ENCODE peak calls at places on chromosome 4, in nine cellular contexts. Q is astrocyte of the spinal cord, I is PC-3, Z is SK-N-SH, V is psoas muscle, M is breast epithelium, X is RWPE1, F is esophagus muscularis mucosa, D is osteocyte. Y is an unnamed sample.

GRCh38 chr4:37990731-37991130 is 30.5 kb downstream of the PTTG2 start:
- DNase-seq in V (no peak), Z (no peak), Q (no peak), M (no peak), X (no peak), D (no peak), F (no peak), I (no peak), Y (no peak)

GRCh38 chr4:73815145-73815544 is 21.3 kb upstream of the CXCL6 start:
- DNase-seq in V (no peak), F (no peak), Q (peak), D (no peak), I (peak), X (no peak), M (no peak), Z (no peak), Y (no peak)

GRCh38 chr4:179372242-179372641 is 1930.0 kb upstream of the AGA start:
- DNase-seq in F (no peak), V (no peak), Q (peak), I (no peak), M (no peak), D (no peak), Z (no peak), X (no peak), Y (no peak)

GRCh38 chr4:82785248-82786003 is 13.2 kb downstream of the SCD5 start:
- DNase-seq in D (no peak), Z (no peak), X (peak), F (no peak), I (peak), Q (peak), V (no peak), M (no peak), Y (no peak)

GRCh38 chr4:54440394-54441223 is 211.5 kb downstream of the PDGFRA start:
- DNase-seq in I (peak), F (no peak), M (no peak), Z (peak), D (no peak), Q (peak), X (peak), V (no peak), Y (peak)

GRCh38 chr4:134057356-134057755 is 144.2 kb downstream of the PABPC4L start:
- DNase-seq in V (no peak), X (peak), Q (no peak), M (no peak), I (no peak), F (no peak), D (no peak), Z (no peak), Y (no peak)

GRCh38 chr4:7041246-7041645 is 1.9 kb upstream of the TADA2B start:
- DNase-seq in X (no peak), V (peak), I (no peak), M (no peak), F (no peak), Z (no peak), D (no peak), Q (no peak), Y (no peak)

GRCh38 chr4:153634737-153635353 is 49.2 kb upstream of the TLR2 start:
- DNase-seq in Z (peak), D (no peak), Q (peak), X (peak), M (no peak), I (peak), F (no peak), V (no peak), Y (no peak)

GRCh38 chr4:88158360-88159136 is at the start of gene ABCG2:
- DNase-seq in Z (peak), M (no peak), X (peak), F (no peak), D (no peak), Q (peak), I (no peak), V (no peak), Y (peak)

DNA sequence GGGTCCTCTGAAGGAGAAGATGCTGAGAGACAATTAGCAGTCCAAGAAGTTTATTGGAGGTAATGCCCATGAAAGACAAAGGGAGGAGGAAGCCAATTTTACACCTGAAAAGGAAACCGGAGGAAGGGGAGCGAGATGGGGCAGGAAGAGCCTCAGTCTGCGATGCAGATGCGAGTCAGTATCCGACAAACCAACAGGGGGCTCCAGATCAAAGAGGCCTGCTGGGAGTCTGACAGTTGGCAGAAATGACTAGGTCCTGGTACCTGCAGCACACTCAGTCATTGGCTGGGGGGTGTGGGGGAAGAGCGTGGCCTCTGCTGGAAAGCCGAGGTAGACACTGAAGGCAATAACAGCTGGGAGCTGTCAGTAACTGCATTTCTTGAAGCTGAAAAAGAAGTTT is 231.1 kb upstream of the CENPE start:
- DNase-seq in F (no peak), V (no peak), M (no peak), Z (peak), X (no peak), I (no peak), D (no peak), Q (no peak), Y (peak)
- TF ChIP-seq CTCF in F (no peak), V (no peak), M (no peak), Z (peak), X (no peak), I (peak), D (no peak), Q (no peak), Y (no peak)

DNA sequence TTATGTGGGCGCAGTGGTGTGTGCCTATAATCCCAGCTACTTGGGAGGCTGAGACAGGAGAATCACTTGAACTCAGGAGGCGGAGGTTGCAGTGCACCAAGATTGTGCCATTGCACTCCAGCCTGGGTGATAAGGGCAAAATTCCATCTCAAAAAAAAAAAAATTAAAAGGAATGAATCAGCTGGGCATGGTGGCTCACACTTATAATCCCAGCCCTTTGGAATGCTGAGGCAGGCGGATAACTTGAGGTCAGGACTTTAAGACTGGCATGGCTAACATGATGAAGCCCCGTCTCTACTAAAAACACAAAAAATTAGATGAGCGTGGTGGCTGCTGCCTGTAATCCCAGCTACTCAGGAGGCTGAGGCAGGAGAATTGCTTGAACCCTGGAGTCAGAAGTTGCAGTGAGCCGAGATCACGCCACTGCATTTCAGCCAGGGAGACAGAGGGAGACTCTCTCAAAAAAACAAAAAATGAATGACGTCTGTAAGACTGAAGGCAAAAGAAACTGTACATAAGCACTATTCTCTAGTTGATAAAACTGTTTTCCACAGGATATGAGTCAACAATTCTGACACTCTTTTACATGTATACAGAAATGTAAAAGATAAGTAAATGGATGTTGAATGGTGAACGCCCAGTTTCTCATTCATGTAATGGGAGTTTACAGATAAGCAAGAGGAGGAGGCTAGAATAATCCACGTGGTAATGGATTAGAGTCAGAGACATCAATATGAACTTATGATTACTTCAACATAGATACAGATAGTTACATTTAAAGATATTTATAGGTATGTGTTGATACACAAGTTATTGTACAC is 22.2 kb downstream of the CENPC start:
- DNase-seq in D (no peak), Z (no peak), X (no peak), I (peak), M (no peak), F (no peak), V (no peak), Q (peak), Y (no peak)
- TF ChIP-seq CTCF in D (no peak), Z (no peak), X (no peak), I (no peak), M (no peak), F (no peak), V (no peak), Q (no peak), Y (no peak)

GRCh38 chr4:139619644-139620043 is 46.0 kb upstream of the MGST2 start:
- DNase-seq in D (no peak), I (peak), V (no peak), F (no peak), Q (no peak), Z (no peak), M (no peak), X (peak), Y (no peak)
- TF ChIP-seq CTCF in D (peak), I (peak), V (peak), F (no peak), Q (peak), Z (peak), M (peak), X (peak), Y (peak)

GRCh38 chr4:164384416-164384815 is 369.5 kb upstream of the SMIM31 start:
- DNase-seq in D (no peak), F (no peak), X (no peak), I (no peak), V (no peak), Q (no peak), Z (no peak), M (no peak), Y (no peak)

GRCh38 chr4:164379694-164380093 is 374.2 kb upstream of the SMIM31 start:
- DNase-seq in I (no peak), Z (no peak), D (no peak), X (no peak), V (no peak), F (no peak), M (no peak), Q (no peak), Y (no peak)

GRCh38 chr4:164381859-164382258 is 372.1 kb upstream of the SMIM31 start:
- DNase-seq in F (no peak), Z (no peak), Q (no peak), D (no peak), I (no peak), X (no peak), V (no peak), M (no peak), Y (no peak)

GRCh38 chr4:164383187-164384181 is 370.4 kb upstream of the SMIM31 start:
- DNase-seq in M (no peak), Q (peak), X (peak), D (peak), Z (peak), I (no peak), V (no peak), F (no peak), Y (peak)
- TF ChIP-seq CTCF in M (no peak), Q (peak), X (peak), D (peak), Z (no peak), I (no peak), V (no peak), F (no peak), Y (no peak)

DNA sequence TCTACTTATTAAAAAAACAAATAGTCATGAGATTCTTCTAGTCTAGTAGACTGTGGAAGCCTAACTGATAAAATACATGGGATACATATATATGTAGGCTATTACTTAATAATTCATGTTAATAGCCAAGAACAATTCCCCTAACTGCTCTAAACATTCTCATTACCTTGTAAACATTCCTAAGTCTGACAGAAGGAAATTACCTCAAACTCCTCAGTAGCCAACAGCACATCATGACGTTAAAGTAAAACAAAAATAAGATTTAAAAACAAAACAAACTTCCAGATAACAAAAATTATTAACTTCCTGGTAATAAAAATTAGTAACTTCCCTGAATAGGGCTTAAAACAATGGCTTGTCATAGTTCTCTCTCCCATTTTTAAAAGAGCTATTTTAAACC is 109.2 kb downstream of the WDFY3 start:
- DNase-seq in Z (no peak), D (no peak), V (no peak), I (no peak), M (no peak), F (no peak), Q (no peak), X (no peak), Y (no peak)
- TF ChIP-seq CTCF in Z (no peak), D (no peak), V (no peak), I (no peak), M (no peak), F (no peak), Q (no peak), X (no peak), Y (no peak)

Y was measured in GM13976.